ENCODE peak calls at places on chromosomes 5 and 9, in five cellular contexts. One of them, this sample, is unnamed.

GRCh38 chr9:105608685-105609598 is 51.0 kb downstream of the FKTN start:
- DNase-seq in NB4: peak
- DNase-seq in body of pancreas: peak
- DNase-seq in PC-3: peak
- DNase-seq in cardiac fibroblast: peak
- DNase-seq in this sample: peak

GRCh38 chr5:116502616-116503015 is 72.0 kb downstream of the SEMA6A start:
- DNase-seq in PC-3: no peak
- DNase-seq in NB4: no peak
- DNase-seq in body of pancreas: no peak
- DNase-seq in cardiac fibroblast: no peak
- DNase-seq in this sample: no peak

GRCh38 chr5:137735531-137736284 is at the start of gene KLHL3:
- DNase-seq in PC-3: peak
- DNase-seq in cardiac fibroblast: peak
- DNase-seq in body of pancreas: peak
- DNase-seq in NB4: no peak
- DNase-seq in this sample: peak

GRCh38 chr9:123400926-123401503 is 45.0 kb downstream of the CRB2 start:
- DNase-seq in cardiac fibroblast: no peak
- DNase-seq in NB4: no peak
- DNase-seq in PC-3: no peak
- DNase-seq in body of pancreas: no peak
- DNase-seq in this sample: no peak

GRCh38 chr5:172479034-172479783 is 24.9 kb upstream of the SH3PXD2B start:
- DNase-seq in cardiac fibroblast: peak
- DNase-seq in body of pancreas: peak
- DNase-seq in NB4: peak
- DNase-seq in PC-3: peak
- DNase-seq in this sample: peak

GRCh38 chr9:114291886-114292590 is 30.9 kb upstream of the ORM1 start:
- DNase-seq in PC-3: no peak
- DNase-seq in NB4: no peak
- DNase-seq in body of pancreas: peak
- DNase-seq in cardiac fibroblast: no peak
- DNase-seq in this sample: no peak

GRCh38 chr5:151153766-151154272 is 3.8 kb downstream of the ANXA6 start:
- DNase-seq in NB4: no peak
- DNase-seq in body of pancreas: no peak
- DNase-seq in cardiac fibroblast: no peak
- DNase-seq in PC-3: no peak
- DNase-seq in this sample: peak

GRCh38 chr5:1728846-1729245 is 70.8 kb downstream of the MRPL36 start:
- DNase-seq in PC-3: no peak
- DNase-seq in cardiac fibroblast: no peak
- DNase-seq in NB4: no peak
- DNase-seq in body of pancreas: no peak
- DNase-seq in this sample: no peak

GRCh38 chr9:134348404-134349155 is 22.3 kb downstream of the RXRA start:
- DNase-seq in cardiac fibroblast: no peak
- DNase-seq in PC-3: no peak
- DNase-seq in NB4: no peak
- DNase-seq in body of pancreas: no peak
- DNase-seq in this sample: no peak

DNA sequence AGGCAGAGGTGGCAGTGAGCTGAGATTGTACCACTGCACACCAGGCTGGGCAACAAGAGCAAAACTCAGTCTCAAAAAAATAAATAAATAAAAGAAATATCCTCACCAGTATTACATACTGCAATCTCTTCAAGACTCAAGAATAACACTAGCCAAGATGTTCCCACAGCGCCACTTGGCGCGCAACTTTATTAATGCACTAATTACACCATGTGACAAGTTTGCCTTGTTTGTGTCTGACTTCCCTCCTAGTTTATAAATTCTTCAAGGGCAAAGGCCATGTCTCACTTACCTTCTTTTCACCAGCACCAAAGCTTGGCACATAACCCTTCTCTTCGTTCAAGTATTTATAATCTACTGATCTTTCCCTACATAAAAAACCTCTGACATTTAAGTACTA is 4.8 kb downstream of the SKP1 start:
- DNase-seq in cardiac fibroblast: no peak
- DNase-seq in NB4: no peak
- DNase-seq in body of pancreas: no peak
- DNase-seq in PC-3: no peak
- DNase-seq in this sample: no peak
- TF ChIP-seq CTCF in cardiac fibroblast: no peak
- TF ChIP-seq CTCF in NB4: no peak
- TF ChIP-seq CTCF in body of pancreas: no peak
- TF ChIP-seq CTCF in PC-3: no peak
- TF ChIP-seq CTCF in this sample: no peak

GRCh38 chr5:131495536-131496399 is 139.3 kb downstream of the RAPGEF6 start:
- DNase-seq in cardiac fibroblast: no peak
- DNase-seq in NB4: no peak
- DNase-seq in PC-3: no peak
- DNase-seq in body of pancreas: no peak
- DNase-seq in this sample: no peak

GRCh38 chr5:131491749-131492148 is 143.3 kb downstream of the RAPGEF6 start:
- DNase-seq in NB4: no peak
- DNase-seq in cardiac fibroblast: peak
- DNase-seq in body of pancreas: no peak
- DNase-seq in PC-3: no peak
- DNase-seq in this sample: no peak

DNA sequence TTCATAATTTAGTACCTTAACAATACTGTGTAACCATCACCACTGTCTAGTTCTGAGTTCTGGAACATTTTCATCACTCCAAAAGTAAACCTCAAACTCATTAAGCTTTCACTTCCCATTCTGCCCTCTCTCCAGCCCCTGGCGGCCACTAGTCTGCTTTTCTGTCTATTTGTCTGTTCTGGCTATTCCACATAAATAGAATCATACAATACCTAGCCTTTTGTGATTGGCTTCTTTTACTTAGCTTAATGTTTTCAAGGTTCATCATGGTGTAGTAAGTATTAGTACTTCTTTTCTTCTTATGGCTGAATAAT is 138.7 kb downstream of the RAPGEF6 start:
- DNase-seq in body of pancreas: no peak
- DNase-seq in PC-3: no peak
- DNase-seq in NB4: no peak
- DNase-seq in cardiac fibroblast: no peak
- DNase-seq in this sample: peak
- TF ChIP-seq CTCF in body of pancreas: no peak
- TF ChIP-seq CTCF in PC-3: no peak
- TF ChIP-seq CTCF in NB4: no peak
- TF ChIP-seq CTCF in cardiac fibroblast: no peak
- TF ChIP-seq CTCF in this sample: peak

GRCh38 chr9:14441976-14442651 is 128.2 kb upstream of the NFIB start:
- DNase-seq in cardiac fibroblast: peak
- DNase-seq in PC-3: peak
- DNase-seq in body of pancreas: no peak
- DNase-seq in NB4: peak
- DNase-seq in this sample: no peak
- TF ChIP-seq CTCF in cardiac fibroblast: peak
- TF ChIP-seq CTCF in PC-3: peak
- TF ChIP-seq CTCF in body of pancreas: no peak
- TF ChIP-seq CTCF in NB4: peak
- TF ChIP-seq CTCF in this sample: peak

DNA sequence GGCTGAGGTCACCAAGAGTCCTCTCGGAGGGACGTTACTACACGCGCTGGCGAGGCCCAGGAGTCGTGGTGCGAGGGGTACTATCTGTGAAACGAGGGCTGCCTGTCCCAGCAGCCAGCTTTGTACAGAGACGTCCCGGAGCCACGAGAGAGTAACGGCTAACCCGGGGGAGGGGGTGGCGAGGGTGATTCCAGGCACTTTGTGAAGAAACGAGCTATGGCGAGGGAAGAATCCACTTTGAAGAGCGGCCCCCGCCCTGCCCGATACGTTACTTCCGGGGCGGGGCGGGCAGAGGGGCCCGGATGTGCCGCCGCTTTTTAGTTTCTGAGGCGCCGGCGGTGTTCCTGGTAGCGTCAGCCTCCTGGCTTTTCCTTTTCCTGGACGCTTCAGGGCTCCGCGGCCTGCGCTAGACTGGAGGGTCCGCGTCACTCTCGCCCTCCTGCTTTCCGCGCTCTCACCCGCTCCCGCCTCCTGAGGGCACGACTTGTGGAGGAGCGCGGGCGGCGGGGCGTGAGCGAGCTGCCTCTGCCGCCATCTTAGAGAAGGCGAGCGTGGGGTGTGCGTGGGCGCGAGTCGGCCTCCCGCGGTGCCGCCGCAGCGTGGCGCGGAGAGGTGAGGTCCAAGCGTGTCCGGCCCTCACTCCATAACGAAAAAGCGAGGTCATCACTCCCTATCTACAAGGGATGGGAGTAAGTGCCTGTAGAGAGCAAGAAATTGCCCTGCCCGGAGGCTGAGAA is 533 bp upstream of the RFX3 start:
- DNase-seq in NB4: peak
- DNase-seq in body of pancreas: peak
- DNase-seq in cardiac fibroblast: peak
- DNase-seq in PC-3: peak
- DNase-seq in this sample: peak
- TF ChIP-seq CTCF in NB4: no peak
- TF ChIP-seq CTCF in body of pancreas: no peak
- TF ChIP-seq CTCF in cardiac fibroblast: no peak
- TF ChIP-seq CTCF in PC-3: no peak
- TF ChIP-seq CTCF in this sample: no peak

DNA sequence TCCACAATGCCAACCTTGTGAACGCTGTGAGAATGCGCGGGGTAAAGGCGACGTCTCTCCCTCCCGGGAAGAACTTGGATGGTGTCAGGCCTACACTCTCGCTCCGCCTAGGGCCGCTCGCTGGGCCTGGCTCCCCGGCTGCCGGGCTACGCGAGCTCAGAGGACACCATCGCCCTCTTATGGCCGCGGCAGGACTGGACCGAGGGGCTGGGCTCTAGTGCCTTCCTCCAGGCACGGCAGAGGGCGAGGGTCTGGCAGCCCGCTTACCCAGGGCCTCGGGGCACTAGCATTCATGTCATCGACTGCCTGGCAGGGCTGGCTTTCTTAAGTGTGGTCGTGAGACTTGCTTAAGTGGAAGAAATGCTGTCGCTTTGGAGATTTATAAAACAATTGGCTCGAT is 1.2 kb upstream of the EXOSC2 start:
- DNase-seq in body of pancreas: no peak
- DNase-seq in cardiac fibroblast: peak
- DNase-seq in PC-3: no peak
- DNase-seq in NB4: no peak
- DNase-seq in this sample: peak
- TF ChIP-seq CTCF in body of pancreas: no peak
- TF ChIP-seq CTCF in cardiac fibroblast: peak
- TF ChIP-seq CTCF in PC-3: no peak
- TF ChIP-seq CTCF in NB4: no peak
- TF ChIP-seq CTCF in this sample: peak

GRCh38 chr9:95193067-95193466 is 124.4 kb downstream of the FANCC start:
- DNase-seq in body of pancreas: no peak
- DNase-seq in PC-3: no peak
- DNase-seq in cardiac fibroblast: no peak
- DNase-seq in NB4: peak
- DNase-seq in this sample: no peak
- TF ChIP-seq CTCF in body of pancreas: no peak
- TF ChIP-seq CTCF in PC-3: peak
- TF ChIP-seq CTCF in cardiac fibroblast: no peak
- TF ChIP-seq CTCF in NB4: no peak
- TF ChIP-seq CTCF in this sample: no peak

GRCh38 chr5:71601222-71602026 is 14.3 kb downstream of the MCCC2 start:
- DNase-seq in cardiac fibroblast: peak
- DNase-seq in body of pancreas: peak
- DNase-seq in PC-3: peak
- DNase-seq in NB4: peak
- DNase-seq in this sample: peak
- TF ChIP-seq CTCF in cardiac fibroblast: peak
- TF ChIP-seq CTCF in body of pancreas: peak
- TF ChIP-seq CTCF in PC-3: peak
- TF ChIP-seq CTCF in NB4: peak
- TF ChIP-seq CTCF in this sample: peak

GRCh38 chr9:109574061-109574882 is 76.2 kb upstream of the PTPN3 start:
- DNase-seq in NB4: peak
- DNase-seq in body of pancreas: peak
- DNase-seq in cardiac fibroblast: peak
- DNase-seq in PC-3: peak
- DNase-seq in this sample: peak
- TF ChIP-seq CTCF in NB4: peak
- TF ChIP-seq CTCF in body of pancreas: peak
- TF ChIP-seq CTCF in cardiac fibroblast: peak
- TF ChIP-seq CTCF in PC-3: peak
- TF ChIP-seq CTCF in this sample: peak